ENCODE peak calls at places on chromosomes 2 and 18, in seven cellular contexts. A, X, E, O, Y, V and U are unnamed samples. For H3K4me1, the result is how much of the 10 kb centered on the place peaks cover.

GRCh38 chr2:233691443-233692433 is 952 bp upstream of the UGT1A6 start:
- DNase-seq in X (no peak), V (no peak), O (no peak), E (no peak), A (no peak), Y (no peak), U (no peak)

GRCh38 chr18:40851014-40851429 is 1104.0 kb upstream of the PIK3C3 start:
- DNase-seq in A (peak), E (no peak), O (no peak), X (no peak), Y (peak), V (no peak), U (no peak)

GRCh38 chr2:43224571-43225092 is 1.8 kb downstream of the ZFP36L2 start:
- DNase-seq in V (no peak), O (peak), Y (no peak), E (peak), X (peak), A (peak), U (no peak)

GRCh38 chr2:182887753-182888415 is 21.4 kb upstream of the FRZB start:
- DNase-seq in Y (no peak), X (no peak), O (no peak), E (no peak), A (no peak), V (no peak), U (no peak)

GRCh38 chr2:54348672-54349071 is 92.6 kb upstream of the TSPYL6 start:
- DNase-seq in O (no peak), X (no peak), Y (no peak), E (no peak), A (peak), V (no peak), U (no peak)

GRCh38 chr2:48588745-48589144 is 28.9 kb upstream of the GTF2A1L start:
- DNase-seq in X (no peak), Y (no peak), V (no peak), A (no peak), E (no peak), O (no peak), U (no peak)

GRCh38 chr2:29165362-29166236 is 50.4 kb downstream of the CLIP4 start:
- DNase-seq in A (peak), E (no peak), V (no peak), Y (no peak), X (no peak), O (no peak), U (peak)

GRCh38 chr2:61632276-61633169 is 94.4 kb upstream of the XPO1 start:
- DNase-seq in O (no peak), X (no peak), V (no peak), A (peak), Y (no peak), E (peak), U (no peak)

GRCh38 chr2:46187112-46187618 is 110.0 kb upstream of the EPAS1 start:
- DNase-seq in A (peak), Y (no peak), O (no peak), X (no peak), V (peak), E (peak), U (no peak)

GRCh38 chr18:4017479-4017878 is 437.6 kb downstream of the DLGAP1 start:
- DNase-seq in X (no peak), E (peak), O (no peak), A (no peak), Y (no peak), V (no peak), U (no peak)

GRCh38 chr2:57516740-57517340 is 529.8 kb upstream of the VRK2 start:
- DNase-seq in A (peak), X (no peak), V (no peak), O (no peak), Y (no peak), E (no peak), U (peak)

GRCh38 chr2:216679658-216680024 is 15.7 kb downstream of the IGFBP5 start:
- DNase-seq in X (no peak), Y (no peak), V (peak), A (no peak), O (no peak), E (no peak), U (no peak)

GRCh38 chr2:149375801-149376349 is 45.5 kb downstream of the LYPD6 start:
- DNase-seq in A (peak), O (no peak), E (no peak), Y (no peak), V (no peak), X (no peak), U (no peak)

GRCh38 chr18:74896390-74896991 is 298.8 kb downstream of the ZNF407 start:
- DNase-seq in E (peak), X (peak), O (no peak), V (no peak), A (no peak), Y (no peak), U (peak)

GRCh38 chr2:234427081-234428058 is 69.5 kb downstream of the ARL4C start:
- DNase-seq in A (peak), E (peak), X (no peak), V (no peak), O (no peak), Y (no peak), U (no peak)

GRCh38 chr2:151518802-151519201 is 109.1 kb downstream of the RIF1 start:
- DNase-seq in Y (no peak), E (no peak), X (no peak), V (no peak), O (no peak), A (peak), U (no peak)

GRCh38 chr18:35040638-35040987 is 600 bp upstream of the MAPRE2 start:
- DNase-seq in V (no peak), A (no peak), X (no peak), Y (no peak), E (no peak), O (no peak), U (no peak)

GRCh38 chr18:35038881-35039491 is 2.2 kb upstream of the MAPRE2 start:
- DNase-seq in O (no peak), X (no peak), V (no peak), Y (no peak), E (no peak), A (no peak), U (no peak)

GRCh38 chr18:35038029-35038428 is 3.2 kb upstream of the MAPRE2 start:
- DNase-seq in Y (no peak), A (no peak), E (no peak), V (no peak), O (no peak), X (no peak), U (no peak)

GRCh38 chr18:35040988-35041751 is at the start of gene MAPRE2:
- DNase-seq in E (peak), Y (peak), O (peak), X (peak), A (peak), V (peak), U (peak)

GRCh38 chr18:35039633-35040032 is 1.6 kb upstream of the MAPRE2 start:
- DNase-seq in O (no peak), X (no peak), V (no peak), E (no peak), A (peak), Y (no peak), U (no peak)
- H3K4me1 ChIP-seq in O (under half), X (under half), V (under half), E (under half), A (under half), Y (under half), U (under half)

GRCh38 chr2:65275141-65275540 is 47.5 kb downstream of the ACTR2 start:
- DNase-seq in A (no peak), E (peak), O (no peak), Y (no peak), X (no peak), V (no peak), U (no peak)
- H3K4me1 ChIP-seq in A (under half), E (under half), O (under half), Y (under half), X (under half), V (under half), U (under half)

GRCh38 chr2:20615046-20615465 is 35.8 kb downstream of the HS1BP3 start:
- DNase-seq in V (no peak), A (no peak), E (peak), O (peak), X (peak), Y (peak), U (no peak)
- H3K4me1 ChIP-seq in V (half or more), A (under half), E (under half), O (half or more), X (half or more), Y (half or more), U (under half)

GRCh38 chr2:236085211-236085610 is 83.0 kb downstream of the GBX2 start:
- DNase-seq in A (no peak), E (no peak), X (no peak), O (no peak), V (no peak), Y (no peak), U (no peak)
- H3K4me1 ChIP-seq in A (under half), E (under half), X (under half), O (under half), V (under half), Y (under half), U (under half)

DNA sequence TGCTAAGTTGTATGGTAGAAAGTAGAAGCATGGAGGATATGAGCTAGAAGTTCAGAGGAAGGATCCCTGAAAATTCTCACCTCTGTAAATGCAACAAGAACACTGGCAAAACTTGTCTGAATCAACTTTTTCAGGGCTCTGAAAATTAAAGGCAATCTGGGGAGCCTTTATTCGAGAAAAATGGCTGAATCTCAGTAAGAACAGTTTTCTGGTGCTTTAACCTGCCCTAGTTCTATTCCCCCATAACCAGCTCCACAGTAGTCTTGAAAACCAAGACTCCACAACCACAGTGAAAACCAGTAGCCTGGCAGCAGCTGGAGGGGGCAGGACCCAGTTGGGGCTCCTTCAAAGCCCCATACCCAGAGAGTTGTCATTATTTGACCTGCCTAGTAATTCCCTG is 42.6 kb downstream of the ALPK2 start:
- DNase-seq in A (no peak), Y (no peak), E (no peak), X (no peak), V (no peak), O (no peak), U (no peak)
- H3K4me1 ChIP-seq in A (under half), Y (under half), E (under half), X (under half), V (under half), O (under half), U (under half)

GRCh38 chr2:25259744-25260124 is 82.0 kb downstream of the DNMT3A start:
- DNase-seq in X (no peak), E (peak), V (no peak), Y (no peak), A (no peak), O (no peak), U (no peak)

GRCh38 chr2:25265022-25265421 is 76.7 kb downstream of the DNMT3A start:
- DNase-seq in V (peak), Y (no peak), X (no peak), A (no peak), O (no peak), E (no peak), U (no peak)

GRCh38 chr2:25258814-25259743 is 82.6 kb downstream of the DNMT3A start:
- DNase-seq in E (no peak), X (no peak), A (no peak), Y (no peak), V (no peak), O (no peak), U (no peak)

GRCh38 chr2:25265802-25266201 is 75.9 kb downstream of the DNMT3A start:
- DNase-seq in Y (no peak), A (no peak), E (no peak), X (no peak), O (no peak), V (no peak), U (no peak)

DNA sequence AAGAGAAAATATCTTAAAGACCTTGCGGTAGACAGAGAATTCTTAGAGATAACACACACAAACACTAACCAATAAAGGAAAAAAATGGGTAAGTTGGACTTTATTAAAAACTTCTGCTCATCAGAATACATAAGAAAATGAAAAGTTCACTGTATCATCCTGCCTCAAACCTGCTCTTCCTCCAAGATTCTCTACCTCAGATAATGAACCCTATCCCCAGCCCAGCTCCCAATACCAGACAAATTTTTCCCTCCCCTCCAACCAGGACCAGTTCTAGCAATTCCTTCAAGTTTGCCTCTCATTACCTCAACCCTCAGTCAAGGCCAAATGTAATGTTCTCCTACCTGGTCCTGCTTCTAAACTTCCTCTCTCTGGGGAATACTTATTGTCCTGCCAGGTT is 79.4 kb downstream of the DNMT3A start:
- DNase-seq in O (no peak), E (no peak), Y (no peak), V (no peak), X (no peak), A (no peak), U (no peak)
- H3K4me1 ChIP-seq in O (under half), E (under half), Y (under half), V (under half), X (under half), A (under half), U (under half)

GRCh38 chr2:221410487-221410886 is 161.6 kb downstream of the EPHA4 start:
- DNase-seq in V (no peak), O (no peak), E (no peak), A (no peak), Y (no peak), X (no peak), U (no peak)

GRCh38 chr2:221420245-221420644 is 151.9 kb downstream of the EPHA4 start:
- DNase-seq in Y (no peak), A (no peak), E (no peak), O (no peak), V (no peak), X (no peak), U (no peak)

DNA sequence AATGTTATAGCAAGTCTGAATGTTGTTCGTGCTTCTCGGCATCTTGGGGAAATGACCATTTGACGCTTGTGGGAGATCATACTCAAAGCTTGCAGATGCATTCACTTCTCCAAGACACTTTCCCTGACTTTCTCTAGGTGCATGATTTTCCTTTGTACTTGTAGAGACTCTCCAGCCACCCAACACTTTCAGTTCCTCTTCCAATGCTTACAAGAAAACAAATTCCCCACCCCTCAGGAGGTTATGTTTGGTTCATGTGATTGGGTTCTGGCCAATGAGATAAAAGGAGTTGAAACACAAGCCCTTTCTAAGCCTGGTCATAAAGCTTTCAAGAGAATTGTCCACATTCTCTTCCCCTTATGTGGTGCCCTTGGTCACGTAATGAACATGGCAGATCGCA is 156.3 kb downstream of the EPHA4 start:
- DNase-seq in O (no peak), X (no peak), Y (no peak), A (no peak), E (no peak), V (no peak), U (no peak)
- H3K4me1 ChIP-seq in O (under half), X (under half), Y (under half), A (under half), E (under half), V (under half), U (under half)

GRCh38 chr2:10385933-10386773 is 62.0 kb downstream of the ODC1 start:
- DNase-seq in A (peak), Y (no peak), O (no peak), X (no peak), E (no peak), V (no peak), U (no peak)

GRCh38 chr2:10385501-10385900 is 62.6 kb downstream of the ODC1 start:
- DNase-seq in A (peak), X (no peak), E (no peak), O (no peak), V (no peak), Y (no peak), U (no peak)

GRCh38 chr2:10382313-10383061 is 65.6 kb downstream of the ODC1 start:
- DNase-seq in X (peak), Y (peak), O (no peak), A (no peak), V (peak), E (peak), U (no peak)

GRCh38 chr2:10387033-10387432 is 61.1 kb downstream of the ODC1 start:
- DNase-seq in A (no peak), V (no peak), Y (peak), X (peak), E (no peak), O (no peak), U (no peak)

DNA sequence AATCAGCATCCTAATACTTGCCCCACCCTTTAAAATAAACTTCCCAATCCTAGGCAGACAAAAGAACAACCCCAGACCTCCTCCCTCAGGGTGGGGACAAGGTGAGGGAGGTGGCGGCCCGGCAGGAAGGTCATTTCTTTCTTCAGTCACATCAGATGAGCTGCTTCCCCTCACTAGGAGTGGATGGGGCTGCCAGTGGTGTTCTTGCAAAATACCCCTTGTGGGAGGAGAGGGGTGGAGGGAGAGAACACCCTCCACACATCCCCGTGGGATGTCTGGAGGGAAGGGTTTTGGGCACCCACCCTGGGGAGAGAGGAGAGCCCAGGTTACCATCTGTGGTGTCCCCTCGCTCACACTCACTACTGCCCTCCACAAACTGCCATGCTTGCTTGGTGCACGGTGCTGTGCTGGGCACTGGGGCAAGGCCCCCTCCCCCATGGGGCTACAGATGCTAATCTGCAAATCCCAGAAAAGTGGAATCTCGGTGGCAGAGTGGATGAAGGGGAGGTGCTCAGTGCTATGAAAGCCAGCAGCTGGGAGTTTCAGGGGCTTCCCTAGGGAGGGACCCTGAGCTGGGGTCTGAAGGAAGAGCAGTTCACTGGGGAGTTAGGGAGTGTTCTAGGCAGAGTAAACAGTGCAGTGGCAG is 63.9 kb downstream of the ODC1 start:
- DNase-seq in A (no peak), O (no peak), V (no peak), E (no peak), X (no peak), Y (no peak), U (no peak)
- H3K4me1 ChIP-seq in A (under half), O (under half), V (under half), E (under half), X (half or more), Y (half or more), U (half or more)